ENCODE peak calls at places on chromosomes 2 and 18, in ten cellular contexts. One of them, this sample, is unnamed.

GRCh38 chr18:33666915-33667314 is 88.9 kb downstream of the ASXL3 start:
- DNase-seq in effector CD4-positive, alpha-beta T cell: no peak
- DNase-seq in amniotic epithelial cell: no peak
- DNase-seq in HTR-8/SVneo: no peak
- DNase-seq in Right ventricle myocardium superior: no peak
- DNase-seq in prostate gland: no peak
- DNase-seq in stimulated activated CD4-positive, alpha-beta T cell treated with anti-CD3 and anti-CD28 coated beads, Interleukin-4, amount 100 ng/mL, for 4 hours: no peak
- DNase-seq in PC-3: no peak
- DNase-seq in activated gamma-delta T cell treated with Interleukin-2 at 50 U/mL for 16 hours: no peak
- DNase-seq in NCI-H2107: no peak
- DNase-seq in this sample: no peak

GRCh38 chr2:30422437-30422805 is 24.6 kb upstream of the LCLAT1 start:
- DNase-seq in activated gamma-delta T cell treated with Interleukin-2 at 50 U/mL for 16 hours: peak; percentile 71
- DNase-seq in amniotic epithelial cell: no peak
- DNase-seq in PC-3: peak; percentile 32
- DNase-seq in effector CD4-positive, alpha-beta T cell: peak; percentile 56
- DNase-seq in prostate gland: no peak
- DNase-seq in NCI-H2107: peak; percentile 6
- DNase-seq in Right ventricle myocardium superior: peak; percentile 51
- DNase-seq in stimulated activated CD4-positive, alpha-beta T cell treated with anti-CD3 and anti-CD28 coated beads, Interleukin-4, amount 100 ng/mL, for 4 hours: peak; percentile 66
- DNase-seq in HTR-8/SVneo: no peak
- DNase-seq in this sample: no peak

GRCh38 chr18:21080576-21080975 is 31.0 kb downstream of the ROCK1 start:
- DNase-seq in stimulated activated CD4-positive, alpha-beta T cell treated with anti-CD3 and anti-CD28 coated beads, Interleukin-4, amount 100 ng/mL, for 4 hours: no peak
- DNase-seq in activated gamma-delta T cell treated with Interleukin-2 at 50 U/mL for 16 hours: no peak
- DNase-seq in HTR-8/SVneo: no peak
- DNase-seq in prostate gland: no peak
- DNase-seq in PC-3: no peak
- DNase-seq in Right ventricle myocardium superior: no peak
- DNase-seq in amniotic epithelial cell: no peak
- DNase-seq in NCI-H2107: no peak
- DNase-seq in effector CD4-positive, alpha-beta T cell: no peak
- DNase-seq in this sample: no peak

GRCh38 chr2:122734756-122735155 is 979.3 kb downstream of the TSN start:
- DNase-seq in activated gamma-delta T cell treated with Interleukin-2 at 50 U/mL for 16 hours: no peak
- DNase-seq in prostate gland: no peak
- DNase-seq in stimulated activated CD4-positive, alpha-beta T cell treated with anti-CD3 and anti-CD28 coated beads, Interleukin-4, amount 100 ng/mL, for 4 hours: no peak
- DNase-seq in HTR-8/SVneo: no peak
- DNase-seq in Right ventricle myocardium superior: no peak
- DNase-seq in effector CD4-positive, alpha-beta T cell: no peak
- DNase-seq in NCI-H2107: no peak
- DNase-seq in PC-3: peak; percentile 7
- DNase-seq in amniotic epithelial cell: peak; percentile 20
- DNase-seq in this sample: no peak

GRCh38 chr2:54475919-54476318 is 19.8 kb downstream of the SPTBN1 start:
- DNase-seq in prostate gland: no peak
- DNase-seq in stimulated activated CD4-positive, alpha-beta T cell treated with anti-CD3 and anti-CD28 coated beads, Interleukin-4, amount 100 ng/mL, for 4 hours: no peak
- DNase-seq in PC-3: no peak
- DNase-seq in effector CD4-positive, alpha-beta T cell: no peak
- DNase-seq in amniotic epithelial cell: no peak
- DNase-seq in Right ventricle myocardium superior: no peak
- DNase-seq in activated gamma-delta T cell treated with Interleukin-2 at 50 U/mL for 16 hours: no peak
- DNase-seq in HTR-8/SVneo: no peak
- DNase-seq in NCI-H2107: no peak
- DNase-seq in this sample: no peak

GRCh38 chr2:67085146-67085545 is 312.0 kb upstream of the ETAA1 start:
- DNase-seq in HTR-8/SVneo: no peak
- DNase-seq in prostate gland: no peak
- DNase-seq in amniotic epithelial cell: no peak
- DNase-seq in stimulated activated CD4-positive, alpha-beta T cell treated with anti-CD3 and anti-CD28 coated beads, Interleukin-4, amount 100 ng/mL, for 4 hours: no peak
- DNase-seq in effector CD4-positive, alpha-beta T cell: no peak
- DNase-seq in activated gamma-delta T cell treated with Interleukin-2 at 50 U/mL for 16 hours: no peak
- DNase-seq in PC-3: no peak
- DNase-seq in Right ventricle myocardium superior: no peak
- DNase-seq in NCI-H2107: no peak
- DNase-seq in this sample: no peak

GRCh38 chr2:203582468-203582867 is 47.4 kb upstream of the RAPH1 start:
- DNase-seq in Right ventricle myocardium superior: no peak
- DNase-seq in NCI-H2107: no peak
- DNase-seq in stimulated activated CD4-positive, alpha-beta T cell treated with anti-CD3 and anti-CD28 coated beads, Interleukin-4, amount 100 ng/mL, for 4 hours: no peak
- DNase-seq in PC-3: peak; percentile 64
- DNase-seq in effector CD4-positive, alpha-beta T cell: no peak
- DNase-seq in amniotic epithelial cell: no peak
- DNase-seq in activated gamma-delta T cell treated with Interleukin-2 at 50 U/mL for 16 hours: no peak
- DNase-seq in prostate gland: peak; percentile 67
- DNase-seq in HTR-8/SVneo: no peak
- DNase-seq in this sample: peak; percentile 75

GRCh38 chr2:205060269-205060668 is 515.0 kb downstream of the PARD3B start:
- DNase-seq in NCI-H2107: no peak
- DNase-seq in Right ventricle myocardium superior: no peak
- DNase-seq in effector CD4-positive, alpha-beta T cell: no peak
- DNase-seq in prostate gland: no peak
- DNase-seq in PC-3: peak; percentile 67
- DNase-seq in HTR-8/SVneo: no peak
- DNase-seq in activated gamma-delta T cell treated with Interleukin-2 at 50 U/mL for 16 hours: no peak
- DNase-seq in stimulated activated CD4-positive, alpha-beta T cell treated with anti-CD3 and anti-CD28 coated beads, Interleukin-4, amount 100 ng/mL, for 4 hours: no peak
- DNase-seq in amniotic epithelial cell: peak; percentile 90
- DNase-seq in this sample: peak; percentile 31

GRCh38 chr18:79779700-79780190 is 18.0 kb upstream of the KCNG2 start:
- DNase-seq in activated gamma-delta T cell treated with Interleukin-2 at 50 U/mL for 16 hours: no peak
- DNase-seq in effector CD4-positive, alpha-beta T cell: no peak
- DNase-seq in stimulated activated CD4-positive, alpha-beta T cell treated with anti-CD3 and anti-CD28 coated beads, Interleukin-4, amount 100 ng/mL, for 4 hours: no peak
- DNase-seq in PC-3: no peak
- DNase-seq in NCI-H2107: no peak
- DNase-seq in prostate gland: no peak
- DNase-seq in amniotic epithelial cell: no peak
- DNase-seq in Right ventricle myocardium superior: no peak
- DNase-seq in HTR-8/SVneo: no peak
- DNase-seq in this sample: no peak

GRCh38 chr2:205198130-205198505 is 484.2 kb upstream of the NRP2 start:
- DNase-seq in amniotic epithelial cell: no peak
- DNase-seq in Right ventricle myocardium superior: peak; percentile 52
- DNase-seq in prostate gland: no peak
- DNase-seq in stimulated activated CD4-positive, alpha-beta T cell treated with anti-CD3 and anti-CD28 coated beads, Interleukin-4, amount 100 ng/mL, for 4 hours: no peak
- DNase-seq in activated gamma-delta T cell treated with Interleukin-2 at 50 U/mL for 16 hours: no peak
- DNase-seq in PC-3: peak; percentile 57
- DNase-seq in HTR-8/SVneo: no peak
- DNase-seq in effector CD4-positive, alpha-beta T cell: no peak
- DNase-seq in NCI-H2107: no peak
- DNase-seq in this sample: peak; percentile 93

GRCh38 chr2:69830045-69830905 is 815 bp downstream of the GMCL1 start:
- DNase-seq in Right ventricle myocardium superior: peak; percentile 47
- DNase-seq in NCI-H2107: no peak
- DNase-seq in HTR-8/SVneo: peak; percentile 40
- DNase-seq in activated gamma-delta T cell treated with Interleukin-2 at 50 U/mL for 16 hours: peak; percentile 45
- DNase-seq in PC-3: peak; percentile 44
- DNase-seq in prostate gland: peak; percentile 18
- DNase-seq in stimulated activated CD4-positive, alpha-beta T cell treated with anti-CD3 and anti-CD28 coated beads, Interleukin-4, amount 100 ng/mL, for 4 hours: peak; percentile 23
- DNase-seq in effector CD4-positive, alpha-beta T cell: peak; percentile 26
- DNase-seq in amniotic epithelial cell: peak; percentile 35
- DNase-seq in this sample: peak; percentile 29

GRCh38 chr18:54878057-54878661 is 49.9 kb downstream of the RAB27B start:
- DNase-seq in Right ventricle myocardium superior: no peak
- DNase-seq in stimulated activated CD4-positive, alpha-beta T cell treated with anti-CD3 and anti-CD28 coated beads, Interleukin-4, amount 100 ng/mL, for 4 hours: no peak
- DNase-seq in activated gamma-delta T cell treated with Interleukin-2 at 50 U/mL for 16 hours: no peak
- DNase-seq in PC-3: no peak
- DNase-seq in effector CD4-positive, alpha-beta T cell: no peak
- DNase-seq in prostate gland: no peak
- DNase-seq in amniotic epithelial cell: peak; percentile 87
- DNase-seq in HTR-8/SVneo: no peak
- DNase-seq in NCI-H2107: no peak
- DNase-seq in this sample: no peak

GRCh38 chr18:32461704-32462272 is 8.9 kb downstream of the GAREM1 start:
- DNase-seq in Right ventricle myocardium superior: no peak
- DNase-seq in stimulated activated CD4-positive, alpha-beta T cell treated with anti-CD3 and anti-CD28 coated beads, Interleukin-4, amount 100 ng/mL, for 4 hours: no peak
- DNase-seq in effector CD4-positive, alpha-beta T cell: no peak
- DNase-seq in amniotic epithelial cell: no peak
- DNase-seq in prostate gland: no peak
- DNase-seq in HTR-8/SVneo: no peak
- DNase-seq in PC-3: no peak
- DNase-seq in activated gamma-delta T cell treated with Interleukin-2 at 50 U/mL for 16 hours: no peak
- DNase-seq in NCI-H2107: no peak
- DNase-seq in this sample: no peak

GRCh38 chr2:21346984-21347383 is 223.2 kb downstream of the TDRD15 start:
- DNase-seq in PC-3: no peak
- DNase-seq in HTR-8/SVneo: no peak
- DNase-seq in NCI-H2107: no peak
- DNase-seq in Right ventricle myocardium superior: no peak
- DNase-seq in activated gamma-delta T cell treated with Interleukin-2 at 50 U/mL for 16 hours: no peak
- DNase-seq in prostate gland: no peak
- DNase-seq in amniotic epithelial cell: no peak
- DNase-seq in stimulated activated CD4-positive, alpha-beta T cell treated with anti-CD3 and anti-CD28 coated beads, Interleukin-4, amount 100 ng/mL, for 4 hours: no peak
- DNase-seq in effector CD4-positive, alpha-beta T cell: no peak
- DNase-seq in this sample: no peak

GRCh38 chr2:119732026-119732425 is 27.7 kb upstream of the PTPN4 start:
- DNase-seq in activated gamma-delta T cell treated with Interleukin-2 at 50 U/mL for 16 hours: no peak
- DNase-seq in amniotic epithelial cell: no peak
- DNase-seq in Right ventricle myocardium superior: no peak
- DNase-seq in NCI-H2107: no peak
- DNase-seq in stimulated activated CD4-positive, alpha-beta T cell treated with anti-CD3 and anti-CD28 coated beads, Interleukin-4, amount 100 ng/mL, for 4 hours: no peak
- DNase-seq in PC-3: no peak
- DNase-seq in HTR-8/SVneo: no peak
- DNase-seq in effector CD4-positive, alpha-beta T cell: no peak
- DNase-seq in prostate gland: no peak
- DNase-seq in this sample: no peak

GRCh38 chr2:176178271-176178806 is 10.1 kb upstream of the HOXD1 start:
- DNase-seq in effector CD4-positive, alpha-beta T cell: no peak
- DNase-seq in prostate gland: no peak
- DNase-seq in NCI-H2107: peak; percentile 20
- DNase-seq in Right ventricle myocardium superior: no peak
- DNase-seq in PC-3: no peak
- DNase-seq in stimulated activated CD4-positive, alpha-beta T cell treated with anti-CD3 and anti-CD28 coated beads, Interleukin-4, amount 100 ng/mL, for 4 hours: no peak
- DNase-seq in amniotic epithelial cell: peak; percentile 27
- DNase-seq in activated gamma-delta T cell treated with Interleukin-2 at 50 U/mL for 16 hours: no peak
- DNase-seq in HTR-8/SVneo: no peak
- DNase-seq in this sample: no peak

GRCh38 chr2:9235388-9236344 is 29.1 kb downstream of the ASAP2 start:
- DNase-seq in stimulated activated CD4-positive, alpha-beta T cell treated with anti-CD3 and anti-CD28 coated beads, Interleukin-4, amount 100 ng/mL, for 4 hours: no peak
- DNase-seq in Right ventricle myocardium superior: no peak
- DNase-seq in amniotic epithelial cell: peak; percentile 97
- DNase-seq in effector CD4-positive, alpha-beta T cell: no peak
- DNase-seq in HTR-8/SVneo: peak; percentile 85
- DNase-seq in NCI-H2107: no peak
- DNase-seq in activated gamma-delta T cell treated with Interleukin-2 at 50 U/mL for 16 hours: no peak
- DNase-seq in prostate gland: no peak
- DNase-seq in PC-3: no peak
- DNase-seq in this sample: peak; percentile 69

GRCh38 chr2:39918886-39919285 is 139.8 kb upstream of the THUMPD2 start:
- DNase-seq in stimulated activated CD4-positive, alpha-beta T cell treated with anti-CD3 and anti-CD28 coated beads, Interleukin-4, amount 100 ng/mL, for 4 hours: no peak
- DNase-seq in Right ventricle myocardium superior: no peak
- DNase-seq in PC-3: no peak
- DNase-seq in prostate gland: no peak
- DNase-seq in amniotic epithelial cell: no peak
- DNase-seq in activated gamma-delta T cell treated with Interleukin-2 at 50 U/mL for 16 hours: no peak
- DNase-seq in NCI-H2107: no peak
- DNase-seq in HTR-8/SVneo: no peak
- DNase-seq in effector CD4-positive, alpha-beta T cell: no peak
- DNase-seq in this sample: no peak

GRCh38 chr2:1854747-1855146 is 110.4 kb upstream of the PXDN start:
- DNase-seq in stimulated activated CD4-positive, alpha-beta T cell treated with anti-CD3 and anti-CD28 coated beads, Interleukin-4, amount 100 ng/mL, for 4 hours: no peak
- DNase-seq in amniotic epithelial cell: peak; percentile 2
- DNase-seq in PC-3: peak; percentile 30
- DNase-seq in Right ventricle myocardium superior: no peak
- DNase-seq in prostate gland: no peak
- DNase-seq in effector CD4-positive, alpha-beta T cell: no peak
- DNase-seq in HTR-8/SVneo: peak; percentile 57
- DNase-seq in activated gamma-delta T cell treated with Interleukin-2 at 50 U/mL for 16 hours: no peak
- DNase-seq in NCI-H2107: peak; percentile 78
- DNase-seq in this sample: peak; percentile 53

GRCh38 chr2:96540136-96540535 is 3.6 kb downstream of the ARID5A start:
- DNase-seq in PC-3: peak; percentile 90
- DNase-seq in Right ventricle myocardium superior: no peak
- DNase-seq in stimulated activated CD4-positive, alpha-beta T cell treated with anti-CD3 and anti-CD28 coated beads, Interleukin-4, amount 100 ng/mL, for 4 hours: no peak
- DNase-seq in amniotic epithelial cell: no peak
- DNase-seq in HTR-8/SVneo: peak; percentile 79
- DNase-seq in effector CD4-positive, alpha-beta T cell: no peak
- DNase-seq in prostate gland: no peak
- DNase-seq in NCI-H2107: no peak
- DNase-seq in activated gamma-delta T cell treated with Interleukin-2 at 50 U/mL for 16 hours: no peak
- DNase-seq in this sample: peak; percentile 41

GRCh38 chr2:126752876-126753275 is 96.9 kb downstream of the GYPC start:
- DNase-seq in stimulated activated CD4-positive, alpha-beta T cell treated with anti-CD3 and anti-CD28 coated beads, Interleukin-4, amount 100 ng/mL, for 4 hours: no peak
- DNase-seq in PC-3: no peak
- DNase-seq in activated gamma-delta T cell treated with Interleukin-2 at 50 U/mL for 16 hours: no peak
- DNase-seq in Right ventricle myocardium superior: no peak
- DNase-seq in prostate gland: no peak
- DNase-seq in effector CD4-positive, alpha-beta T cell: no peak
- DNase-seq in NCI-H2107: no peak
- DNase-seq in amniotic epithelial cell: no peak
- DNase-seq in HTR-8/SVneo: no peak
- DNase-seq in this sample: no peak

GRCh38 chr2:3728104-3729054 is 25.0 kb downstream of the DCDC2C start:
- DNase-seq in Right ventricle myocardium superior: no peak
- DNase-seq in effector CD4-positive, alpha-beta T cell: no peak
- DNase-seq in NCI-H2107: peak; percentile 8
- DNase-seq in HTR-8/SVneo: peak; percentile 55
- DNase-seq in amniotic epithelial cell: peak; percentile 21
- DNase-seq in prostate gland: no peak
- DNase-seq in activated gamma-delta T cell treated with Interleukin-2 at 50 U/mL for 16 hours: no peak
- DNase-seq in stimulated activated CD4-positive, alpha-beta T cell treated with anti-CD3 and anti-CD28 coated beads, Interleukin-4, amount 100 ng/mL, for 4 hours: no peak
- DNase-seq in PC-3: peak; percentile 72
- DNase-seq in this sample: peak; percentile 55

GRCh38 chr2:149004836-149005235 is 33.7 kb upstream of the LYPD6B start:
- DNase-seq in prostate gland: no peak
- DNase-seq in Right ventricle myocardium superior: no peak
- DNase-seq in amniotic epithelial cell: peak; percentile 74
- DNase-seq in HTR-8/SVneo: no peak
- DNase-seq in PC-3: no peak
- DNase-seq in NCI-H2107: no peak
- DNase-seq in activated gamma-delta T cell treated with Interleukin-2 at 50 U/mL for 16 hours: no peak
- DNase-seq in effector CD4-positive, alpha-beta T cell: no peak
- DNase-seq in stimulated activated CD4-positive, alpha-beta T cell treated with anti-CD3 and anti-CD28 coated beads, Interleukin-4, amount 100 ng/mL, for 4 hours: no peak
- DNase-seq in this sample: no peak

GRCh38 chr2:235551965-235552364 is 58.1 kb downstream of the AGAP1 start:
- DNase-seq in PC-3: peak; percentile 71
- DNase-seq in effector CD4-positive, alpha-beta T cell: no peak
- DNase-seq in activated gamma-delta T cell treated with Interleukin-2 at 50 U/mL for 16 hours: no peak
- DNase-seq in HTR-8/SVneo: peak; percentile 77
- DNase-seq in amniotic epithelial cell: peak; percentile 22
- DNase-seq in Right ventricle myocardium superior: peak; percentile 55
- DNase-seq in NCI-H2107: no peak
- DNase-seq in prostate gland: peak; percentile 75
- DNase-seq in stimulated activated CD4-positive, alpha-beta T cell treated with anti-CD3 and anti-CD28 coated beads, Interleukin-4, amount 100 ng/mL, for 4 hours: no peak
- DNase-seq in this sample: peak; percentile 37

GRCh38 chr2:98252394-98252793 is 93.9 kb upstream of the CNGA3 start:
- DNase-seq in effector CD4-positive, alpha-beta T cell: no peak
- DNase-seq in amniotic epithelial cell: no peak
- DNase-seq in activated gamma-delta T cell treated with Interleukin-2 at 50 U/mL for 16 hours: no peak
- DNase-seq in PC-3: no peak
- DNase-seq in Right ventricle myocardium superior: no peak
- DNase-seq in prostate gland: no peak
- DNase-seq in NCI-H2107: no peak
- DNase-seq in stimulated activated CD4-positive, alpha-beta T cell treated with anti-CD3 and anti-CD28 coated beads, Interleukin-4, amount 100 ng/mL, for 4 hours: no peak
- DNase-seq in HTR-8/SVneo: no peak
- DNase-seq in this sample: no peak

GRCh38 chr2:215657844-215658243 is 222.0 kb upstream of the FN1 start:
- DNase-seq in stimulated activated CD4-positive, alpha-beta T cell treated with anti-CD3 and anti-CD28 coated beads, Interleukin-4, amount 100 ng/mL, for 4 hours: no peak
- DNase-seq in activated gamma-delta T cell treated with Interleukin-2 at 50 U/mL for 16 hours: no peak
- DNase-seq in amniotic epithelial cell: peak; percentile 94
- DNase-seq in HTR-8/SVneo: peak; percentile 36
- DNase-seq in prostate gland: no peak
- DNase-seq in effector CD4-positive, alpha-beta T cell: no peak
- DNase-seq in NCI-H2107: no peak
- DNase-seq in PC-3: peak; percentile 87
- DNase-seq in Right ventricle myocardium superior: no peak
- DNase-seq in this sample: peak; percentile 94

GRCh38 chr2:208406474-208407451 is at the start of gene PTH2R:
- DNase-seq in PC-3: no peak
- DNase-seq in effector CD4-positive, alpha-beta T cell: no peak
- DNase-seq in Right ventricle myocardium superior: peak; percentile 38
- DNase-seq in NCI-H2107: peak; percentile 54
- DNase-seq in stimulated activated CD4-positive, alpha-beta T cell treated with anti-CD3 and anti-CD28 coated beads, Interleukin-4, amount 100 ng/mL, for 4 hours: no peak
- DNase-seq in prostate gland: no peak
- DNase-seq in activated gamma-delta T cell treated with Interleukin-2 at 50 U/mL for 16 hours: no peak
- DNase-seq in amniotic epithelial cell: no peak
- DNase-seq in HTR-8/SVneo: no peak
- DNase-seq in this sample: no peak

GRCh38 chr18:60910534-60910933 is 422.7 kb upstream of the CDH20 start:
- DNase-seq in stimulated activated CD4-positive, alpha-beta T cell treated with anti-CD3 and anti-CD28 coated beads, Interleukin-4, amount 100 ng/mL, for 4 hours: no peak
- DNase-seq in amniotic epithelial cell: no peak
- DNase-seq in PC-3: no peak
- DNase-seq in NCI-H2107: no peak
- DNase-seq in HTR-8/SVneo: no peak
- DNase-seq in Right ventricle myocardium superior: no peak
- DNase-seq in effector CD4-positive, alpha-beta T cell: no peak
- DNase-seq in activated gamma-delta T cell treated with Interleukin-2 at 50 U/mL for 16 hours: no peak
- DNase-seq in prostate gland: no peak
- DNase-seq in this sample: peak; percentile 88

This sample was measured in fibroblast of the aortic adventitia.